ENCODE peak calls at places on chromosomes 5 and 9, in eight cellular contexts. S, U, I, L, Q, Y, G and D are unnamed samples. For H3K9me3, the result is how much of the 10 kb centered on the place peaks cover.

GRCh38 chr9:124296094-124296493 is 38.3 kb downstream of the NEK6 start:
- DNase-seq in S (no peak), U (no peak), I (no peak), L (no peak), Q (no peak), Y (no peak), G (no peak), D (peak)

GRCh38 chr9:115276621-115277020 is 158.7 kb upstream of the TNC start:
- DNase-seq in S (no peak), U (no peak), I (no peak), L (no peak), Q (no peak), Y (no peak), G (no peak), D (peak)

GRCh38 chr5:133220851-133221674 is 169.2 kb downstream of the HSPA4 start:
- DNase-seq in S (no peak), U (no peak), I (no peak), L (no peak), Q (no peak), Y (no peak), G (no peak), D (peak)

GRCh38 chr5:21711854-21712752 is 1141.0 kb downstream of the CDH12 start:
- DNase-seq in S (no peak), U (no peak), I (no peak), L (no peak), Q (no peak), Y (no peak), G (no peak), D (no peak)

GRCh38 chr5:14399054-14399657 is 182.4 kb upstream of the OTULINL start:
- DNase-seq in S (no peak), U (peak), I (no peak), L (peak), Q (peak), Y (peak), G (peak), D (no peak)

GRCh38 chr5:113367586-113367985 is 67.2 kb downstream of the TSSK1B start:
- DNase-seq in S (no peak), U (no peak), I (no peak), L (no peak), Q (no peak), Y (no peak), G (no peak), D (no peak)

GRCh38 chr9:136107953-136108647 is 10.6 kb downstream of the TMEM250 start:
- DNase-seq in S (no peak), U (no peak), I (no peak), L (no peak), Q (no peak), Y (peak), G (no peak), D (no peak)

GRCh38 chr5:172334196-172334595 is 50.6 kb upstream of the UBTD2 start:
- DNase-seq in S (no peak), U (no peak), I (no peak), L (no peak), Q (no peak), Y (no peak), G (peak), D (peak)

GRCh38 chr9:127805620-127806019 is 2.9 kb downstream of the FPGS start:
- DNase-seq in S (peak), U (peak), I (no peak), L (peak), Q (no peak), Y (no peak), G (no peak), D (no peak)

GRCh38 chr5:15234366-15234765 is 265.6 kb upstream of the FBXL7 start:
- DNase-seq in S (no peak), U (no peak), I (no peak), L (no peak), Q (no peak), Y (no peak), G (no peak), D (no peak)

GRCh38 chr5:17794201-17794600 is 159.9 kb downstream of the TAF11L14 start:
- DNase-seq in S (no peak), U (no peak), I (no peak), L (no peak), Q (no peak), Y (no peak), G (no peak), D (no peak)

GRCh38 chr9:18362901-18363685 is 110.9 kb upstream of the ADAMTSL1 start:
- DNase-seq in S (no peak), U (no peak), I (no peak), L (no peak), Q (no peak), Y (no peak), G (peak), D (no peak)

GRCh38 chr5:82107277-82107676 is 135.5 kb downstream of the ATG10 start:
- DNase-seq in S (no peak), U (no peak), I (no peak), L (peak), Q (peak), Y (no peak), G (no peak), D (no peak)

GRCh38 chr5:67182406-67182805 is 14.2 kb downstream of the CD180 start:
- DNase-seq in S (peak), U (no peak), I (peak), L (no peak), Q (no peak), Y (no peak), G (no peak), D (peak)

GRCh38 chr5:9112520-9113291 is 433.2 kb downstream of the SEMA5A start:
- DNase-seq in S (no peak), U (no peak), I (no peak), L (no peak), Q (no peak), Y (no peak), G (no peak), D (no peak)

GRCh38 chr5:9105851-9106250 is 440.0 kb downstream of the SEMA5A start:
- DNase-seq in S (no peak), U (no peak), I (no peak), L (no peak), Q (no peak), Y (no peak), G (no peak), D (no peak)

GRCh38 chr5:9104576-9105339 is 441.1 kb downstream of the SEMA5A start:
- DNase-seq in S (no peak), U (no peak), I (no peak), L (no peak), Q (no peak), Y (no peak), G (no peak), D (no peak)

GRCh38 chr5:9108156-9108555 is 437.7 kb downstream of the SEMA5A start:
- DNase-seq in S (no peak), U (no peak), I (no peak), L (no peak), Q (no peak), Y (no peak), G (no peak), D (no peak)
- H3K9me3 ChIP-seq in S (under half), U (under half), I (under half), L (under half), Q (under half), Y (under half), G (under half), D (under half)

GRCh38 chr5:39433838-39434237 is 9.1 kb upstream of the DAB2 start:
- DNase-seq in S (no peak), U (no peak), I (no peak), L (no peak), Q (no peak), Y (no peak), G (no peak), D (no peak)
- H3K9me3 ChIP-seq in S (under half), U (under half), I (under half), L (under half), Q (under half), Y (under half), G (under half), D (under half)

GRCh38 chr5:2686296-2686695 is 65.2 kb downstream of the IRX2 start:
- DNase-seq in S (no peak), U (no peak), I (no peak), L (no peak), Q (no peak), Y (no peak), G (no peak), D (no peak)
- H3K9me3 ChIP-seq in S (under half), U (under half), I (under half), L (under half), Q (under half), Y (under half), G (under half), D (under half)

GRCh38 chr5:179135441-179136215 is 75.5 kb downstream of the ZNF354C start:
- DNase-seq in S (peak), U (no peak), I (no peak), L (no peak), Q (no peak), Y (no peak), G (no peak), D (no peak)
- H3K9me3 ChIP-seq in S (under half), U (under half), I (under half), L (under half), Q (under half), Y (under half), G (under half), D (under half)

GRCh38 chr5:153937661-153938060 is 101.0 kb downstream of the FAM114A2 start:
- DNase-seq in S (no peak), U (no peak), I (no peak), L (no peak), Q (no peak), Y (no peak), G (no peak), D (no peak)
- H3K9me3 ChIP-seq in S (under half), U (under half), I (under half), L (under half), Q (under half), Y (under half), G (under half), D (under half)

GRCh38 chr9:24351258-24351657 is 194.4 kb downstream of the IZUMO3 start:
- DNase-seq in S (no peak), U (no peak), I (no peak), L (peak), Q (no peak), Y (no peak), G (no peak), D (no peak)

GRCh38 chr9:24351952-24352351 is 193.7 kb downstream of the IZUMO3 start:
- DNase-seq in S (no peak), U (no peak), I (no peak), L (no peak), Q (no peak), Y (no peak), G (no peak), D (no peak)
- H3K9me3 ChIP-seq in S (under half), U (under half), I (under half), L (under half), Q (under half), Y (under half), G (under half), D (under half)